ENCODE peak calls at places on chromosomes 7 and 10, in seven cellular contexts. V is suprapubic skin; D is HCEC 1CT; M is activated CD8-positive, alpha-beta memory T cell treated with anti-CD3 and anti-CD28 coated beads, Interleukin-2, amount 50 U/mL, for 48 hours; Q is hepatocyte; P is left colon; T is activated CD4-positive, alpha-beta T cell treated with anti-CD3 and anti-CD28 coated beads for 4 hours. C is an unnamed sample.

GRCh38 chr10:88992945-88993537 is 2.4 kb downstream of the FAS start:
- DNase-seq in P (no peak), Q (no peak), M (no peak), V (no peak), D (peak), T (no peak), C (no peak)

GRCh38 chr7:144820557-144820956 is 15.3 kb downstream of the TPK1 start:
- DNase-seq in V (no peak), T (no peak), Q (no peak), D (no peak), P (no peak), M (no peak), C (peak)

GRCh38 chr10:75788394-75789205 is 357.2 kb downstream of the LRMDA start:
- DNase-seq in P (no peak), D (peak), M (no peak), V (no peak), T (no peak), Q (no peak), C (no peak)

GRCh38 chr7:44284216-44284615 is 41.2 kb downstream of the CAMK2B start:
- DNase-seq in D (no peak), T (no peak), V (peak), P (peak), Q (no peak), M (peak), C (no peak)

GRCh38 chr7:128404826-128405344 is 4.9 kb downstream of the IMPDH1 start:
- DNase-seq in M (no peak), T (no peak), D (no peak), Q (no peak), V (no peak), P (no peak), C (no peak)

GRCh38 chr7:26553128-26553527 is 261.5 kb downstream of the SNX10 start:
- DNase-seq in D (no peak), M (no peak), Q (no peak), P (no peak), T (no peak), V (no peak), C (no peak)

GRCh38 chr7:55235115-55235514 is 130.0 kb upstream of the LANCL2 start:
- DNase-seq in D (no peak), M (no peak), P (no peak), T (no peak), Q (no peak), V (no peak), C (peak)

GRCh38 chr7:105896407-105896842 is 20.0 kb upstream of the ATXN7L1 start:
- DNase-seq in T (no peak), V (no peak), M (no peak), D (no peak), P (peak), Q (peak), C (no peak)

GRCh38 chr7:80060218-80060806 is 74.3 kb upstream of the GNAI1 start:
- DNase-seq in M (no peak), D (peak), P (no peak), Q (peak), T (no peak), V (no peak), C (no peak)

GRCh38 chr7:156725074-156725473 is 84.5 kb downstream of the RNF32 start:
- DNase-seq in T (no peak), Q (no peak), D (no peak), M (no peak), P (no peak), V (no peak), C (no peak)

GRCh38 chr7:144454256-144455039 is 51.0 kb upstream of the NOBOX start:
- DNase-seq in Q (no peak), M (no peak), P (no peak), T (no peak), V (no peak), D (no peak), C (no peak)

GRCh38 chr10:93874309-93875031 is 19.3 kb upstream of the SLC35G1 start:
- DNase-seq in P (no peak), T (no peak), Q (no peak), D (no peak), V (no peak), M (no peak), C (no peak)

GRCh38 chr10:58631715-58632114 is 119.0 kb downstream of the BICC1 start:
- DNase-seq in P (no peak), T (no peak), M (no peak), V (no peak), D (peak), Q (no peak), C (no peak)

GRCh38 chr7:139232893-139233292 is 1.9 kb downstream of the UBN2 start:
- DNase-seq in D (peak), T (no peak), V (no peak), Q (no peak), M (no peak), P (no peak), C (no peak)